ENCODE peak calls at places on chromosome 18, in six cellular contexts. Y is pancreas, Z is upper lobe of right lung, V is right lobe of liver, X is heart right ventricle, D is neural progenitor cell. T is an unnamed sample.

GRCh38 chr18:46158498-46158897 is 54.3 kb downstream of the HAUS1 start:
- DNase-seq in Y (no peak), Z (no peak), V (no peak), X (no peak), D (peak; percentile 38), T (no peak)

GRCh38 chr18:72041313-72042032 is 502.7 kb downstream of the CBLN2 start:
- DNase-seq in Y (no peak), Z (no peak), V (no peak), X (no peak), D (peak; percentile 20), T (no peak)

GRCh38 chr18:24208270-24209035 is 69.6 kb downstream of the CABYR start:
- DNase-seq in Y (no peak), Z (no peak), V (no peak), X (no peak), D (no peak), T (no peak)

GRCh38 chr18:12639990-12640880 is 17.7 kb downstream of the SPIRE1 start:
- DNase-seq in Y (no peak), Z (no peak), V (no peak), X (no peak), D (no peak), T (no peak)

GRCh38 chr18:23563377-23564043 is 22.8 kb downstream of the NPC1 start:
- DNase-seq in Y (no peak), Z (no peak), V (no peak), X (no peak), D (no peak), T (no peak)

GRCh38 chr18:10454800-10455550 is 540 bp downstream of the APCDD1 start:
- DNase-seq in Y (peak; percentile 76), Z (peak; percentile 82), V (no peak), X (peak; percentile 34), D (no peak), T (peak; percentile 28)

GRCh38 chr18:56402872-56403516 is 235.4 kb downstream of the TXNL1 start:
- DNase-seq in Y (no peak), Z (no peak), V (no peak), X (no peak), D (no peak), T (peak; percentile 37)

GRCh38 chr18:69969491-69969890 is 21.8 kb upstream of the CD226 start:
- DNase-seq in Y (no peak), Z (no peak), V (no peak), X (no peak), D (no peak), T (no peak)

DNA sequence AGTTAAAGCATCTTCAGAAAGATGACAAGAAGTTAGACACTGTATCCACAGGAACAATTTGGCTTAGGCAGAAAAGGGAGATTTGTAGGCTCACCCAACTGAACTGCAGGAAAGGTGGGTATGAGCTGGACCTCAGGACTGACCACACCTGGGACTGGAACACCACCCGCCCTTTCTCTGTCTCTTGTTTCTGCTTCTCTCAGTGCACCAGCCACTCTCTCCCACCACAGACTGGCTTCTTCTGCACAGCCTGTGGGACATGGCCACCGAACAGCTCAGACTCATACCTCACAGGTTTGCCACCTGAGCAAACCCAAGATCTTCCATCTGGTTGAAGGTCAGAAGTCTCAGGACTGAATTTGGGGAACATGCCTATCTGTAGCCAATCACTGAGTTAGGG is 14.2 kb upstream of the MALT1 start:
- DNase-seq in Y (no peak), Z (no peak), V (no peak), X (no peak), D (no peak), T (no peak)
- H3K4me1 ChIP-seq in Y (no peaks in the 10 kb centered on the region), Z (no peaks in the 10 kb centered on the region), V (peaks cover 4% of the 10 kb centered on the region), X (peaks cover 11% of the 10 kb centered on the region), D (no peaks in the 10 kb centered on the region), T (no peaks in the 10 kb centered on the region)

GRCh38 chr18:49899647-49900330 is 86.5 kb upstream of the ACAA2 start:
- DNase-seq in Y (no peak), Z (no peak), V (no peak), X (no peak), D (peak; percentile 27), T (no peak)
- TF ChIP-seq CTCF in Y (no peak), Z (no peak), V (no peak), X (no peak), D (no peak), T (no peak)

GRCh38 chr18:26357960-26358359 is 131.7 kb downstream of the TAF4B start:
- DNase-seq in Y (no peak), Z (no peak), V (no peak), X (no peak), D (no peak), T (no peak)

GRCh38 chr18:26356045-26356785 is 130.0 kb downstream of the TAF4B start:
- DNase-seq in Y (no peak), Z (no peak), V (no peak), X (no peak), D (no peak), T (no peak)

GRCh38 chr18:26367425-26367824 is 141.2 kb downstream of the TAF4B start:
- DNase-seq in Y (no peak), Z (no peak), V (no peak), X (no peak), D (no peak), T (no peak)

DNA sequence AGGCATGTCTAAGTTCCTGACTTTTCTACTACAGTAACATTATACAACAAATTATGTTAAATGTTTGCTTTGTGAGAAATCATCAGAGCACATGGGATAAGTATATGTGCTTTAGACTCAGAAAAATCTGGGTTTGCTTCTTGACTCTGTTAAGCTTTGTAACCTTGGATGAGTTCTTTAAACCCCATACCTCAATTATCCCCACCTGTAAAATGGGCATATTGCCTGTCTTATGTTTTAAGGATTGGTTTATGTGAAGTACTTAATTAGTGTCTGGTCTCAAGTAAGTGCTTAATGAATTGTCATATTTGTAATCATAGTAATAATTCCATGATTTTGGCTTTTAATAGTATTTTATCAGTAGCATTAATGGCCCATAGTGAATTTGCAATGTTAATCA is 135.8 kb downstream of the TAF4B start:
- DNase-seq in Y (no peak), Z (no peak), V (no peak), X (no peak), D (no peak), T (no peak)
- H3K4me1 ChIP-seq in Y (no peaks in the 10 kb centered on the region), Z (no peaks in the 10 kb centered on the region), V (no peaks in the 10 kb centered on the region), X (no peaks in the 10 kb centered on the region), D (no peaks in the 10 kb centered on the region), T (no peaks in the 10 kb centered on the region)

GRCh38 chr18:1133541-1133940 is 228.9 kb downstream of the ADCYAP1 start:
- DNase-seq in Y (no peak), Z (no peak), V (no peak), X (no peak), D (peak; percentile 44), T (no peak)
- TF ChIP-seq CTCF in Y (no peak), Z (no peak), V (no peak), X (no peak), D (no peak), T (no peak)

GRCh38 chr18:63138469-63139340 is 180.9 kb downstream of the BCL2 start:
- DNase-seq in Y (no peak), Z (no peak), V (no peak), X (no peak), D (peak; percentile 68), T (peak; percentile 60)

GRCh38 chr18:63137999-63138448 is 181.5 kb downstream of the BCL2 start:
- DNase-seq in Y (no peak), Z (no peak), V (no peak), X (no peak), D (no peak), T (peak; percentile 61)

GRCh38 chr18:63140997-63141776 is 178.4 kb downstream of the BCL2 start:
- DNase-seq in Y (no peak), Z (no peak), V (no peak), X (no peak), D (no peak), T (no peak)

GRCh38 chr18:63141777-63142176 is 177.8 kb downstream of the BCL2 start:
- DNase-seq in Y (no peak), Z (no peak), V (no peak), X (no peak), D (no peak), T (no peak)

GRCh38 chr18:63140038-63140450 is 179.5 kb downstream of the BCL2 start:
- DNase-seq in Y (no peak), Z (no peak), V (no peak), X (no peak), D (no peak), T (no peak)
- H3K4me1 ChIP-seq in Y (no peaks in the 10 kb centered on the region), Z (peaks cover 32% of the 10 kb centered on the region), V (no peaks in the 10 kb centered on the region), X (peaks cover 31% of the 10 kb centered on the region), D (peaks cover 10% of the 10 kb centered on the region), T (peaks cover 66% of the 10 kb centered on the region)

DNA sequence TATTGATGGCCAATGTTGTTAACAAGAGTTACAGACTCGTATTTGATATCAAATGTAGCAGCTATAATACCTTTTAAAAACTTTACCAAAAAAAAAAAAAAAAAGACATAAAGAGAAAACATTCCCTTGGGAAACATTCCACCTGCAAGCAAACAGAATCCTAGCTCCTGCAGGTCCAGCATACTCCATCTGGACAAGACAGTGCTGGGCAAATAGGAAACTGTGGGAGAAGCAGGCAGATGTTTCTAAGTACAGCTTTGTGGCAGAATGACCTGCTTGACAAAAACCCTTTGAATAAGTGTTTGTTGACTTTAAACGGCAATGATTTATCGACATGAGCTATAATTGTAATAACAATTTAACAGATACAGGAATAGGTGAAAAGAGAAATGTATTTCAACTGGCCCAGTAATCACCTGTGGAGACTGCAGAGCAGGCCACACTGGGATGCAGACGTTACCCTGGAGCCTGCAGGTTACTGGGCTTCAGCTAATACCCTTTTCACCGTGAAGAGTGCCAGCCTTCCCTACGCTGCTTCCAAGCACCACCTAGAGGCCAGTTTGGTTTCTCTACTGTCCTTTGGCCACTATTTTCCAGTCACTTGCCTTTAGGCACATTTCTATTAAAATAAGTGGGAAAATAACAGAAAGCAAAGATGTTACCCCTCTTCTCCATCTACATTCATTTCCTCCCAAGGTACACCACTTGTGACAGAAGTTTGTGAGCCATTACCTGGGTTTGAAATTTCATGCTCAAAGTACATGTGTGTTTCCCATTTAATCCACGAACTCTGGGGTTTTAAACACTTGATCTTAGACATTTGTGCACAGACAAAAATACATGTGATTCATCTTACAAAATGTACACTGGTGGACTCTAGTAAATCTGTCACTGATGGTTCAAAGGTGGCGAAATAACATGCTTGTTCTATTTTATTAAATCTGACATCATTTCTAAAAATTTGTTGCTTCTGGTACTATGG is 96.9 kb upstream of the ZNF397 start:
- DNase-seq in Y (no peak), Z (no peak), V (peak; percentile 74), X (no peak), D (peak; percentile 77), T (peak; percentile 65)
- TF ChIP-seq CTCF in Y (peak; percentile 15), Z (peak; percentile 75), V (peak; percentile 84), X (peak; percentile 73), D (peak; percentile 79), T (peak; percentile 76)

GRCh38 chr18:3524706-3525105 is 74.7 kb downstream of the TGIF1 start:
- DNase-seq in Y (no peak), Z (no peak), V (no peak), X (no peak), D (no peak), T (no peak)

GRCh38 chr18:3528251-3528650 is 78.3 kb downstream of the TGIF1 start:
- DNase-seq in Y (no peak), Z (no peak), V (no peak), X (no peak), D (no peak), T (no peak)

GRCh38 chr18:3526421-3527354 is 76.7 kb downstream of the TGIF1 start:
- DNase-seq in Y (no peak), Z (no peak), V (no peak), X (no peak), D (peak; percentile 65), T (no peak)

GRCh38 chr18:3529077-3529476 is 79.1 kb downstream of the TGIF1 start:
- DNase-seq in Y (no peak), Z (no peak), V (no peak), X (no peak), D (no peak), T (no peak)

GRCh38 chr18:3525870-3526420 is 76.0 kb downstream of the TGIF1 start:
- DNase-seq in Y (no peak), Z (no peak), V (no peak), X (no peak), D (no peak), T (no peak)
- H3K4me1 ChIP-seq in Y (no peaks in the 10 kb centered on the region), Z (no peaks in the 10 kb centered on the region), V (no peaks in the 10 kb centered on the region), X (peaks cover 9% of the 10 kb centered on the region), D (peaks cover 22% of the 10 kb centered on the region), T (peaks cover 11% of the 10 kb centered on the region)